ENCODE peak calls at places on chromosome 19, in seven cellular contexts. R is dermis blood vessel endothelial cell; T is effector memory CD8-positive, alpha-beta T cell; Q is fibroblast of pulmonary artery; O is NCI-H526; U is T-helper 17 cell; F is stimulated activated CD4-positive, alpha-beta T cell treated with anti-CD3 and anti-CD28 coated beads, Interleukin-15, amount 100 ng/mL, for 24 hours. H is an unnamed sample.
A peak's percentile ranks its signal among the peaks of the same experiment; 100 is the strongest.

GRCh38 chr19:35710784-35711723 is 6.7 kb downstream of the ZBTB32 start:
- DNase-seq in R (no peak), T (no peak), Q (no peak), O (no peak), U (no peak), F (peak; percentile 83), H (no peak)

GRCh38 chr19:24051516-24051915 is 35.5 kb upstream of the ZNF254 start:
- DNase-seq in R (no peak), T (no peak), Q (no peak), O (no peak), U (no peak), F (no peak), H (no peak)

GRCh38 chr19:17069249-17069648 is 6.0 kb downstream of the HAUS8 start:
- DNase-seq in R (no peak), T (no peak), Q (no peak), O (no peak), U (no peak), F (no peak), H (no peak)

GRCh38 chr19:1016647-1017114 is 4.2 kb downstream of the TMEM259 start:
- DNase-seq in R (peak; percentile 82), T (no peak), Q (peak; percentile 54), O (no peak), U (no peak), F (no peak), H (no peak)

GRCh38 chr19:38317104-38317612 is 1.4 kb upstream of the YIF1B start:
- DNase-seq in R (peak; percentile 33), T (peak; percentile 3), Q (no peak), O (no peak), U (no peak), F (peak; percentile 23), H (peak; percentile 58)

GRCh38 chr19:18996351-18996750 is 37.0 kb downstream of the SUGP2 start:
- DNase-seq in R (no peak), T (no peak), Q (no peak), O (no peak), U (no peak), F (no peak), H (no peak)

GRCh38 chr19:18160441-18160791 is 7.5 kb downstream of the PIK3R2 start:
- DNase-seq in R (no peak), T (no peak), Q (no peak), O (no peak), U (no peak), F (peak; percentile 37), H (no peak)

GRCh38 chr19:15260939-15261338 is 28.7 kb upstream of the EPHX3 start:
- DNase-seq in R (peak; percentile 22), T (no peak), Q (peak; percentile 33), O (no peak), U (no peak), F (no peak), H (no peak)

GRCh38 chr19:11663162-11663561 is 65.9 kb downstream of the ZNF627 start:
- DNase-seq in R (no peak), T (no peak), Q (no peak), O (no peak), U (no peak), F (no peak), H (no peak)